ENCODE peak calls at places on chromosomes 13 and 19, in seven cellular contexts. One of them, this sample, is unnamed.
A peak's percentile ranks its signal among the peaks of the same experiment; 100 is the strongest.

GRCh38 chr19:9144920-9145319 is 4.7 kb downstream of the ZNF317 start:
- DNase-seq in AG09309: no peak
- DNase-seq in cardiac muscle cell: no peak
- DNase-seq in CD8-positive, alpha-beta T cell: no peak
- DNase-seq in fibroblast of pulmonary artery: peak; percentile 26
- DNase-seq in mammary epithelial cell: no peak
- DNase-seq in AG04449: no peak
- DNase-seq in this sample: no peak

GRCh38 chr19:22472180-22472637 is 50.1 kb upstream of the ZNF98 start:
- DNase-seq in AG09309: no peak
- DNase-seq in fibroblast of pulmonary artery: no peak
- DNase-seq in mammary epithelial cell: no peak
- DNase-seq in AG04449: no peak
- DNase-seq in CD8-positive, alpha-beta T cell: no peak
- DNase-seq in cardiac muscle cell: no peak
- DNase-seq in this sample: no peak

GRCh38 chr13:51122868-51123267 is 11.8 kb upstream of the C13orf42 start:
- DNase-seq in CD8-positive, alpha-beta T cell: no peak
- DNase-seq in cardiac muscle cell: no peak
- DNase-seq in AG04449: no peak
- DNase-seq in mammary epithelial cell: no peak
- DNase-seq in fibroblast of pulmonary artery: no peak
- DNase-seq in AG09309: no peak
- DNase-seq in this sample: no peak

GRCh38 chr19:42469311-42470239 is 26.8 kb upstream of the CXCL17 start:
- DNase-seq in fibroblast of pulmonary artery: peak; percentile 19
- DNase-seq in AG09309: no peak
- DNase-seq in cardiac muscle cell: no peak
- DNase-seq in mammary epithelial cell: no peak
- DNase-seq in CD8-positive, alpha-beta T cell: no peak
- DNase-seq in AG04449: no peak
- DNase-seq in this sample: no peak

GRCh38 chr13:41762796-41763195 is 198.1 kb downstream of the VWA8 start:
- DNase-seq in fibroblast of pulmonary artery: no peak
- DNase-seq in AG09309: no peak
- DNase-seq in AG04449: no peak
- DNase-seq in CD8-positive, alpha-beta T cell: no peak
- DNase-seq in mammary epithelial cell: no peak
- DNase-seq in cardiac muscle cell: no peak
- DNase-seq in this sample: no peak

GRCh38 chr13:47337781-47338507 is 441.1 kb upstream of the HTR2A start:
- DNase-seq in mammary epithelial cell: no peak
- DNase-seq in AG09309: peak; percentile 49
- DNase-seq in CD8-positive, alpha-beta T cell: no peak
- DNase-seq in AG04449: peak; percentile 80
- DNase-seq in fibroblast of pulmonary artery: peak; percentile 58
- DNase-seq in cardiac muscle cell: peak; percentile 1
- DNase-seq in this sample: peak; percentile 45

GRCh38 chr13:48000559-48001126 is 430 bp downstream of the SUCLA2 start:
- DNase-seq in AG04449: no peak
- DNase-seq in cardiac muscle cell: peak; percentile 58
- DNase-seq in AG09309: no peak
- DNase-seq in fibroblast of pulmonary artery: no peak
- DNase-seq in CD8-positive, alpha-beta T cell: no peak
- DNase-seq in mammary epithelial cell: peak; percentile 32
- DNase-seq in this sample: no peak

GRCh38 chr19:42290523-42291436 is 11.2 kb upstream of the PRR19 start:
- DNase-seq in fibroblast of pulmonary artery: no peak
- DNase-seq in CD8-positive, alpha-beta T cell: peak; percentile 79
- DNase-seq in cardiac muscle cell: peak; percentile 52
- DNase-seq in AG09309: no peak
- DNase-seq in mammary epithelial cell: no peak
- DNase-seq in AG04449: no peak
- DNase-seq in this sample: no peak

GRCh38 chr13:27569405-27569804 is 50.9 kb downstream of the LNX2 start:
- DNase-seq in fibroblast of pulmonary artery: no peak
- DNase-seq in cardiac muscle cell: no peak
- DNase-seq in AG09309: no peak
- DNase-seq in AG04449: no peak
- DNase-seq in mammary epithelial cell: peak; percentile 80
- DNase-seq in CD8-positive, alpha-beta T cell: no peak
- DNase-seq in this sample: no peak

GRCh38 chr19:5447700-5448311 is 7.4 kb upstream of the ZNRF4 start:
- DNase-seq in cardiac muscle cell: no peak
- DNase-seq in fibroblast of pulmonary artery: no peak
- DNase-seq in CD8-positive, alpha-beta T cell: no peak
- DNase-seq in AG09309: no peak
- DNase-seq in AG04449: no peak
- DNase-seq in mammary epithelial cell: no peak
- DNase-seq in this sample: no peak

GRCh38 chr13:45364876-45365557 is 24.0 kb upstream of the TPT1 start:
- DNase-seq in AG04449: no peak
- DNase-seq in CD8-positive, alpha-beta T cell: no peak
- DNase-seq in fibroblast of pulmonary artery: no peak
- DNase-seq in mammary epithelial cell: no peak
- DNase-seq in AG09309: no peak
- DNase-seq in cardiac muscle cell: no peak
- DNase-seq in this sample: no peak

GRCh38 chr13:22757530-22758120 is 423.2 kb upstream of the SGCG start:
- DNase-seq in mammary epithelial cell: no peak
- DNase-seq in fibroblast of pulmonary artery: peak; percentile 26
- DNase-seq in AG04449: no peak
- DNase-seq in CD8-positive, alpha-beta T cell: no peak
- DNase-seq in AG09309: no peak
- DNase-seq in cardiac muscle cell: peak; percentile 45
- DNase-seq in this sample: no peak

GRCh38 chr13:113513761-113514160 is 23.2 kb upstream of the DCUN1D2 start:
- DNase-seq in mammary epithelial cell: no peak
- DNase-seq in fibroblast of pulmonary artery: no peak
- DNase-seq in CD8-positive, alpha-beta T cell: no peak
- DNase-seq in AG04449: no peak
- DNase-seq in cardiac muscle cell: no peak
- DNase-seq in AG09309: no peak
- DNase-seq in this sample: no peak

GRCh38 chr13:102836471-102836870 is 9.4 kb upstream of the ERCC5 start:
- DNase-seq in AG04449: no peak
- DNase-seq in AG09309: no peak
- DNase-seq in mammary epithelial cell: no peak
- DNase-seq in fibroblast of pulmonary artery: no peak
- DNase-seq in cardiac muscle cell: no peak
- DNase-seq in CD8-positive, alpha-beta T cell: no peak
- DNase-seq in this sample: no peak

GRCh38 chr19:18996351-18996750 is 37.0 kb downstream of the SUGP2 start:
- DNase-seq in CD8-positive, alpha-beta T cell: no peak
- DNase-seq in cardiac muscle cell: no peak
- DNase-seq in mammary epithelial cell: no peak
- DNase-seq in fibroblast of pulmonary artery: no peak
- DNase-seq in AG04449: no peak
- DNase-seq in AG09309: no peak
- DNase-seq in this sample: no peak

GRCh38 chr19:18998276-18998675 is 35.0 kb downstream of the SUGP2 start:
- DNase-seq in AG04449: no peak
- DNase-seq in cardiac muscle cell: no peak
- DNase-seq in CD8-positive, alpha-beta T cell: no peak
- DNase-seq in AG09309: no peak
- DNase-seq in mammary epithelial cell: no peak
- DNase-seq in fibroblast of pulmonary artery: no peak
- DNase-seq in this sample: no peak

GRCh38 chr19:18999016-18999758 is 34.1 kb downstream of the SUGP2 start:
- DNase-seq in CD8-positive, alpha-beta T cell: no peak
- DNase-seq in fibroblast of pulmonary artery: peak; percentile 48
- DNase-seq in AG09309: no peak
- DNase-seq in AG04449: no peak
- DNase-seq in cardiac muscle cell: no peak
- DNase-seq in mammary epithelial cell: peak; percentile 16
- DNase-seq in this sample: no peak

GRCh38 chr19:18996796-18997394 is 36.4 kb downstream of the SUGP2 start:
- DNase-seq in fibroblast of pulmonary artery: no peak
- DNase-seq in CD8-positive, alpha-beta T cell: no peak
- DNase-seq in AG04449: no peak
- DNase-seq in AG09309: no peak
- DNase-seq in mammary epithelial cell: no peak
- DNase-seq in cardiac muscle cell: no peak
- DNase-seq in this sample: peak; percentile 77

GRCh38 chr19:18999896-19000620 is 33.3 kb downstream of the SUGP2 start:
- DNase-seq in AG04449: no peak
- DNase-seq in mammary epithelial cell: no peak
- DNase-seq in fibroblast of pulmonary artery: peak; percentile 35
- DNase-seq in AG09309: no peak
- DNase-seq in cardiac muscle cell: no peak
- DNase-seq in CD8-positive, alpha-beta T cell: no peak
- DNase-seq in this sample: no peak
- TF ChIP-seq CTCF in AG04449: peak; percentile 35
- TF ChIP-seq CTCF in mammary epithelial cell: peak; percentile 43
- TF ChIP-seq CTCF in fibroblast of pulmonary artery: peak; percentile 38
- TF ChIP-seq CTCF in AG09309: peak; percentile 21
- TF ChIP-seq CTCF in cardiac muscle cell: peak; percentile 30
- TF ChIP-seq CTCF in CD8-positive, alpha-beta T cell: no peak
- TF ChIP-seq CTCF in this sample: peak; percentile 70

GRCh38 chr19:4090351-4091220 is 23.9 kb upstream of the ZBTB7A start:
- DNase-seq in AG04449: no peak
- DNase-seq in cardiac muscle cell: no peak
- DNase-seq in CD8-positive, alpha-beta T cell: no peak
- DNase-seq in AG09309: no peak
- DNase-seq in fibroblast of pulmonary artery: no peak
- DNase-seq in mammary epithelial cell: no peak
- DNase-seq in this sample: no peak
- H3K4me3 ChIP-seq in AG04449: no peak overlapping the region
- H3K4me3 ChIP-seq in cardiac muscle cell: no peak overlapping the region
- H3K4me3 ChIP-seq in CD8-positive, alpha-beta T cell: no peak overlapping the region
- H3K4me3 ChIP-seq in AG09309: no peak overlapping the region
- H3K4me3 ChIP-seq in fibroblast of pulmonary artery: no peak overlapping the region
- H3K4me3 ChIP-seq in mammary epithelial cell: no peak overlapping the region
- H3K4me3 ChIP-seq in this sample: no peak overlapping the region

DNA sequence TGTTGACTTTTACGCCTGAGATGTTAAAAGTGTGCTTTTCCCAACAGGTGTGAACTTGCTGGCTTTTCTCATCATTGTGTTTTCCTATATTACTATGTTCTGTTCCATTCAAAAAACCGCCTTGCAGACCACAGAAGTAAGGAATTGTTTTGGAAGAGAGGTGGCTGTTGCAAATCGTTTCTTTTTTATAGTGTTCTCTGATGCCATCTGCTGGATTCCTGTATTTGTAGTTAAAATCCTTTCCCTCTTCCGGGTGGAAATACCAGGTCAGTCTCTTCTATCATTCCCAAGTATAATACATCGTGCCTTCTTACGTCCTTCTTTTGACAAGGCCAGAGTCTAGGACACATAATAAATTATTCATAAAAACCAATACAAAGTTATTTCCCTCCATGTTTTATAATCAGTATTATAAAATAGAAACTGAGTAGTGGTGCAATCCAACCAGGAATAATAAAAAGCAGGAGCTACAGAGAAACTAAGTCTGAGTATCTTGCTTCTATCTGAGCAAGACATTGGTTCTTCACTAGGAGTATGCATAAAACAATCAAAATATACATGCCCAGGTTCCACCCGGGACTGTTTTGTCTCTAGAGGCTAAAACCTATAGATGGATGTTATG is 57.9 kb downstream of the RXFP2 start:
- DNase-seq in cardiac muscle cell: peak; percentile 26
- DNase-seq in fibroblast of pulmonary artery: peak; percentile 66
- DNase-seq in CD8-positive, alpha-beta T cell: no peak
- DNase-seq in mammary epithelial cell: peak; percentile 22
- DNase-seq in AG04449: no peak
- DNase-seq in AG09309: no peak
- DNase-seq in this sample: no peak
- TF ChIP-seq CTCF in cardiac muscle cell: peak; percentile 57
- TF ChIP-seq CTCF in fibroblast of pulmonary artery: peak; percentile 56
- TF ChIP-seq CTCF in CD8-positive, alpha-beta T cell: no peak
- TF ChIP-seq CTCF in mammary epithelial cell: peak; percentile 48
- TF ChIP-seq CTCF in AG04449: peak; percentile 27
- TF ChIP-seq CTCF in AG09309: peak; percentile 53
- TF ChIP-seq CTCF in this sample: peak; percentile 42

DNA sequence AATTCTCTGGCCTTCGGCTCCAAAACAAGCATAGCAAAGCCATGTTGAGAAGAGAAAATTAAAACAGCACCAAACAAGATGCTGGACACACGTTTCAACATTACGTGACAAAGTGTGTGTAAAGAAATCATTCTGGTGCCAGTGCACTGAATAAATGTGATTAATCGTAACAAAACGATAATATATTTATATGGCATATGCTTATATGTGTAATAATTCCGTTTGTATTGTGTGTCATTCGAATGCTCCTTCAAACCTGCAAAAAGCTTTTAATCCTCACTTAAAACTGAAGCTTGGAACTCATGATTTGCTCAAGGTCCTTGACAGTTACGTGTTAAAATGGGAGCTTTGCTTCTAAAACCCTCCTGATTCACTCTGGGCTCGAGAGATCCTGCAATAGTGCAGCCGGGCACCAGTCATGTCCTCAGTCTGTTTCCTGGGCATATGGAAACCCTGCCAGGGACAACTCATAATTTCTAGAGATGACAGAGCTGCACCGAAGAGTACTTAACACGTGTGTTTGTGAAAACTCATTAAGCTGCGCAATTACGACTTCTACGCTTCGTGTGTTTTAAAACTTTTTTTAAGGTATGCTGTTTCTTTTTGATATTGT is 731 bp upstream of the AKAP8L start:
- DNase-seq in mammary epithelial cell: no peak
- DNase-seq in CD8-positive, alpha-beta T cell: no peak
- DNase-seq in fibroblast of pulmonary artery: peak; percentile 5
- DNase-seq in AG04449: no peak
- DNase-seq in cardiac muscle cell: no peak
- DNase-seq in AG09309: no peak
- DNase-seq in this sample: no peak
- H3K4me3 ChIP-seq in mammary epithelial cell: peak overlapping the region; percentile 43
- H3K4me3 ChIP-seq in CD8-positive, alpha-beta T cell: no peak overlapping the region
- H3K4me3 ChIP-seq in fibroblast of pulmonary artery: peak overlapping the region; percentile 81
- H3K4me3 ChIP-seq in AG04449: peak overlapping the region; percentile 62
- H3K4me3 ChIP-seq in cardiac muscle cell: no peak overlapping the region
- H3K4me3 ChIP-seq in AG09309: peak overlapping the region; percentile 61
- H3K4me3 ChIP-seq in this sample: peak overlapping the region; percentile 46

GRCh38 chr19:48606463-48607358 is at the start of gene SPACA4:
- DNase-seq in AG09309: no peak
- DNase-seq in fibroblast of pulmonary artery: no peak
- DNase-seq in mammary epithelial cell: no peak
- DNase-seq in CD8-positive, alpha-beta T cell: no peak
- DNase-seq in AG04449: no peak
- DNase-seq in cardiac muscle cell: no peak
- DNase-seq in this sample: no peak

GRCh38 chr19:48607359-48607755 is 815 bp downstream of the SPACA4 start:
- DNase-seq in AG04449: no peak
- DNase-seq in CD8-positive, alpha-beta T cell: no peak
- DNase-seq in mammary epithelial cell: no peak
- DNase-seq in fibroblast of pulmonary artery: no peak
- DNase-seq in cardiac muscle cell: no peak
- DNase-seq in AG09309: no peak
- DNase-seq in this sample: no peak

GRCh38 chr19:48611872-48612271 is 3.0 kb downstream of the FAM83E start:
- DNase-seq in CD8-positive, alpha-beta T cell: no peak
- DNase-seq in fibroblast of pulmonary artery: no peak
- DNase-seq in mammary epithelial cell: no peak
- DNase-seq in AG09309: no peak
- DNase-seq in AG04449: no peak
- DNase-seq in cardiac muscle cell: no peak
- DNase-seq in this sample: no peak

GRCh38 chr19:48609571-48610108 is 3.1 kb downstream of the SPACA4 start:
- DNase-seq in CD8-positive, alpha-beta T cell: no peak
- DNase-seq in mammary epithelial cell: no peak
- DNase-seq in AG09309: no peak
- DNase-seq in cardiac muscle cell: no peak
- DNase-seq in fibroblast of pulmonary artery: no peak
- DNase-seq in AG04449: no peak
- DNase-seq in this sample: no peak

GRCh38 chr19:48608798-48609263 is 2.3 kb downstream of the SPACA4 start:
- DNase-seq in AG09309: no peak
- DNase-seq in AG04449: no peak
- DNase-seq in cardiac muscle cell: no peak
- DNase-seq in fibroblast of pulmonary artery: peak; percentile 49
- DNase-seq in CD8-positive, alpha-beta T cell: peak; percentile 57
- DNase-seq in mammary epithelial cell: no peak
- DNase-seq in this sample: no peak
- TF ChIP-seq CTCF in AG09309: peak; percentile 68
- TF ChIP-seq CTCF in AG04449: peak; percentile 66
- TF ChIP-seq CTCF in cardiac muscle cell: peak; percentile 64
- TF ChIP-seq CTCF in fibroblast of pulmonary artery: peak; percentile 45
- TF ChIP-seq CTCF in CD8-positive, alpha-beta T cell: peak; percentile 50
- TF ChIP-seq CTCF in mammary epithelial cell: peak; percentile 59
- TF ChIP-seq CTCF in this sample: peak; percentile 70

This sample was measured in retinal pigment epithelial cell.